ENCODE peak calls at places on chromosome 15, in ten cellular contexts. B, J, Z, C, H, L, Q, R, K and P are unnamed samples.

GRCh38 chr15:63250312-63250965 is 27.0 kb upstream of the APH1B start:
- DNase-seq in B (no peak), J (peak), Z (no peak), C (no peak), H (no peak), L (no peak), Q (no peak), R (no peak), K (no peak), P (no peak)

GRCh38 chr15:77440378-77440999 is 19.8 kb downstream of the HMG20A start:
- DNase-seq in B (no peak), J (peak), Z (no peak), C (no peak), H (no peak), L (no peak), Q (no peak), R (peak), K (no peak), P (no peak)

GRCh38 chr15:55289011-55289572 is 521 bp downstream of the RAB27A start:
- DNase-seq in B (no peak), J (peak), Z (peak), C (peak), H (peak), L (peak), Q (peak), R (peak), K (peak), P (no peak)

GRCh38 chr15:57356636-57357035 is 19.7 kb upstream of the CGNL1 start:
- DNase-seq in B (no peak), J (peak), Z (no peak), C (no peak), H (peak), L (no peak), Q (no peak), R (no peak), K (no peak), P (no peak)

GRCh38 chr15:77836116-77836798 is 203.5 kb upstream of the LINGO1 start:
- DNase-seq in B (no peak), J (peak), Z (no peak), C (no peak), H (peak), L (no peak), Q (no peak), R (peak), K (peak), P (no peak)

GRCh38 chr15:86236721-86237121 is 157.1 kb downstream of the AGBL1 start:
- DNase-seq in B (no peak), J (no peak), Z (no peak), C (no peak), H (peak), L (no peak), Q (no peak), R (no peak), K (no peak), P (no peak)

GRCh38 chr15:65384895-65385867 is 7.4 kb upstream of the IGDCC3 start:
- DNase-seq in B (peak), J (peak), Z (peak), C (peak), H (peak), L (peak), Q (peak), R (peak), K (peak), P (peak)

GRCh38 chr15:80699981-80700380 is 4.9 kb downstream of the ABHD17C start:
- DNase-seq in B (no peak), J (no peak), Z (no peak), C (no peak), H (no peak), L (no peak), Q (no peak), R (no peak), K (no peak), P (no peak)

GRCh38 chr15:81531141-81531592 is 157.2 kb upstream of the TMC3 start:
- DNase-seq in B (no peak), J (no peak), Z (no peak), C (no peak), H (peak), L (no peak), Q (no peak), R (no peak), K (no peak), P (no peak)

GRCh38 chr15:80444680-80445251 is 40.6 kb downstream of the ARNT2 start:
- DNase-seq in B (no peak), J (no peak), Z (no peak), C (no peak), H (no peak), L (no peak), Q (no peak), R (no peak), K (no peak), P (no peak)

GRCh38 chr15:58981808-58982475 is 5.5 kb upstream of the RNF111 start:
- DNase-seq in B (no peak), J (no peak), Z (no peak), C (no peak), H (no peak), L (no peak), Q (no peak), R (no peak), K (peak), P (no peak)

GRCh38 chr15:101652783-101653430 is 726 bp upstream of the TM2D3 start:
- DNase-seq in B (no peak), J (no peak), Z (peak), C (peak), H (no peak), L (no peak), Q (no peak), R (no peak), K (no peak), P (no peak)

GRCh38 chr15:29343229-29343628 is 73.6 kb upstream of the NSMCE3 start:
- DNase-seq in B (no peak), J (no peak), Z (no peak), C (no peak), H (no peak), L (no peak), Q (no peak), R (no peak), K (no peak), P (no peak)

GRCh38 chr15:35043380-35044095 is 41.6 kb downstream of the NANOGP8 start:
- DNase-seq in B (no peak), J (no peak), Z (no peak), C (no peak), H (no peak), L (no peak), Q (no peak), R (no peak), K (no peak), P (no peak)

GRCh38 chr15:32993285-32993684 is 201.2 kb downstream of the FMN1 start:
- DNase-seq in B (no peak), J (peak), Z (no peak), C (no peak), H (peak), L (no peak), Q (no peak), R (peak), K (no peak), P (no peak)

GRCh38 chr15:62344806-62345539 is 179.9 kb upstream of the C2CD4B start:
- DNase-seq in B (no peak), J (peak), Z (peak), C (peak), H (peak), L (no peak), Q (peak), R (peak), K (peak), P (peak)

GRCh38 chr15:31268911-31269784 is 57.5 kb upstream of the KLF13 start:
- DNase-seq in B (no peak), J (no peak), Z (peak), C (no peak), H (peak), L (no peak), Q (peak), R (no peak), K (no peak), P (no peak)

GRCh38 chr15:85616549-85616948 is 178.2 kb downstream of the KLHL25 start:
- DNase-seq in B (no peak), J (peak), Z (no peak), C (no peak), H (no peak), L (no peak), Q (no peak), R (no peak), K (no peak), P (no peak)

GRCh38 chr15:23532019-23532418 is 33.5 kb upstream of the MKRN3 start:
- DNase-seq in B (no peak), J (peak), Z (peak), C (no peak), H (no peak), L (no peak), Q (no peak), R (peak), K (no peak), P (no peak)

GRCh38 chr15:38354321-38354929 is 99.5 kb upstream of the FAM98B start:
- DNase-seq in B (no peak), J (peak), Z (peak), C (peak), H (peak), L (peak), Q (peak), R (peak), K (peak), P (peak)

GRCh38 chr15:100097342-100097899 is 244.4 kb downstream of the ADAMTS17 start:
- DNase-seq in B (no peak), J (no peak), Z (no peak), C (no peak), H (no peak), L (no peak), Q (no peak), R (no peak), K (no peak), P (no peak)

GRCh38 chr15:26070095-26070532 is 207.0 kb upstream of the ATP10A start:
- DNase-seq in B (no peak), J (no peak), Z (no peak), C (no peak), H (no peak), L (no peak), Q (no peak), R (no peak), K (no peak), P (no peak)

GRCh38 chr15:84604804-84605203 is 4.0 kb downstream of the ZSCAN2 start:
- DNase-seq in B (no peak), J (no peak), Z (no peak), C (peak), H (no peak), L (no peak), Q (no peak), R (no peak), K (no peak), P (no peak)

GRCh38 chr15:35885870-35886269 is 339.9 kb upstream of the DPH6 start:
- DNase-seq in B (no peak), J (no peak), Z (no peak), C (no peak), H (no peak), L (no peak), Q (no peak), R (no peak), K (no peak), P (no peak)

GRCh38 chr15:59329570-59330350 is 42.9 kb downstream of the MYO1E start:
- DNase-seq in B (no peak), J (peak), Z (peak), C (no peak), H (no peak), L (no peak), Q (no peak), R (peak), K (no peak), P (no peak)

GRCh38 chr15:27827336-27827735 is 271.8 kb downstream of the OCA2 start:
- DNase-seq in B (no peak), J (no peak), Z (no peak), C (no peak), H (no peak), L (no peak), Q (no peak), R (no peak), K (no peak), P (no peak)

GRCh38 chr15:47717036-47717611 is at the start of gene SEMA6D:
- DNase-seq in B (no peak), J (peak), Z (peak), C (no peak), H (peak), L (peak), Q (no peak), R (peak), K (peak), P (no peak)
- TF ChIP-seq CTCF in B (no peak), J (no peak), Z (peak), C (no peak), H (peak), L (peak), Q (no peak), R (no peak), K (no peak), P (no peak)

GRCh38 chr15:67840747-67841634 is 1.1 kb upstream of the RNU6-1 start:
- DNase-seq in B (no peak), J (peak), Z (peak), C (no peak), H (peak), L (no peak), Q (peak), R (peak), K (no peak), P (no peak)
- TF ChIP-seq CTCF in B (no peak), J (peak), Z (no peak), C (no peak), H (no peak), L (no peak), Q (no peak), R (no peak), K (no peak), P (no peak)

DNA sequence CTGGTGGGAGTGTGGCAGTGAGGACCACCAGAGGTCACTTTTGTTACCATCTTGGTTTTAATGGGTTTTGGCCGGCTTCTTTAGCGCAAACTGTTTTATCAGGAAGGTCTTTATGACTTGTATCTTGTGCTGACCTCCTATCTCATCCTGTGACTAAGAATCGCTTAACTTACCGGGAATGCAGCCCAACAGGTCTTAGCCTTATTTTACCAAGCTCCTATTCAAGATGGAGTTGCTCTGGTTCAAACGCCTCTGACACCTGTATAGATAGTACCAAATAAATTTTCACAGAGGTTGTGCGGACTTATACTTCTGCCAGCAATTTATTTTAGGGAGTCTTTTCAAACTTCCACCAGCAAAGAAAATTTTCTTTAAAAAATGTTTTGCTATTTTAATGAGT is 13.6 kb upstream of the SLCO3A1 start:
- DNase-seq in B (no peak), J (no peak), Z (no peak), C (no peak), H (no peak), L (no peak), Q (no peak), R (no peak), K (no peak), P (no peak)
- TF ChIP-seq CTCF in B (no peak), J (no peak), Z (no peak), C (no peak), H (no peak), L (no peak), Q (no peak), R (no peak), K (no peak), P (no peak)

GRCh38 chr15:94582368-94582767 is 351.0 kb downstream of the MCTP2 start:
- DNase-seq in B (no peak), J (peak), Z (no peak), C (peak), H (peak), L (no peak), Q (peak), R (peak), K (peak), P (no peak)
- TF ChIP-seq CTCF in B (no peak), J (peak), Z (no peak), C (peak), H (peak), L (peak), Q (peak), R (no peak), K (peak), P (no peak)

GRCh38 chr15:90387534-90388461 is at the start of gene IQGAP1:
- DNase-seq in B (peak), J (peak), Z (peak), C (peak), H (peak), L (peak), Q (peak), R (peak), K (peak), P (peak)
- TF ChIP-seq CTCF in B (no peak), J (no peak), Z (no peak), C (no peak), H (no peak), L (no peak), Q (no peak), R (no peak), K (no peak), P (no peak)

GRCh38 chr15:79195802-79196201 is 86.7 kb upstream of the ANKRD34C start:
- DNase-seq in B (no peak), J (no peak), Z (no peak), C (no peak), H (no peak), L (no peak), Q (no peak), R (no peak), K (no peak), P (no peak)
- TF ChIP-seq CTCF in B (no peak), J (peak), Z (no peak), C (no peak), H (no peak), L (no peak), Q (peak), R (no peak), K (no peak), P (no peak)

GRCh38 chr15:96272427-96272826 is 58.1 kb upstream of the NR2F2 start:
- DNase-seq in B (no peak), J (no peak), Z (no peak), C (no peak), H (no peak), L (no peak), Q (no peak), R (no peak), K (no peak), P (no peak)

GRCh38 chr15:96273317-96274086 is 57.0 kb upstream of the NR2F2 start:
- DNase-seq in B (no peak), J (peak), Z (no peak), C (peak), H (peak), L (no peak), Q (peak), R (peak), K (no peak), P (no peak)

GRCh38 chr15:96274087-96274440 is 56.4 kb upstream of the NR2F2 start:
- DNase-seq in B (no peak), J (no peak), Z (no peak), C (no peak), H (no peak), L (no peak), Q (no peak), R (no peak), K (no peak), P (no peak)

GRCh38 chr15:96274698-96275097 is 55.8 kb upstream of the NR2F2 start:
- DNase-seq in B (no peak), J (peak), Z (no peak), C (no peak), H (no peak), L (no peak), Q (no peak), R (no peak), K (no peak), P (no peak)

GRCh38 chr15:96276438-96277210 is 53.9 kb upstream of the NR2F2 start:
- DNase-seq in B (no peak), J (peak), Z (no peak), C (no peak), H (no peak), L (no peak), Q (no peak), R (no peak), K (no peak), P (no peak)
- TF ChIP-seq CTCF in B (no peak), J (no peak), Z (no peak), C (no peak), H (no peak), L (no peak), Q (no peak), R (no peak), K (no peak), P (no peak)